ENCODE peak calls at places on chromosomes 1 and 21, in six cellular contexts. V is effector memory CD4-positive, alpha-beta T cell; U is PC-3; Z is brain microvascular endothelial cell; Y is lung; J is lower lobe of right lung. T is an unnamed sample.

GRCh38 chr1:213776974-213777373 is 210.8 kb upstream of the PROX1 start:
- DNase-seq in V (no peak), U (no peak), Z (no peak), Y (peak), J (no peak), T (no peak)

GRCh38 chr1:7470904-7471638 is 300.0 kb upstream of the VAMP3 start:
- DNase-seq in Z (peak), Y (peak), U (peak), V (no peak), J (peak), T (peak)

GRCh38 chr1:25797939-25798338 is 2.1 kb upstream of the SELENON start:
- DNase-seq in Z (no peak), U (peak), J (no peak), V (no peak), Y (no peak), T (no peak)

GRCh38 chr1:39569034-39569433 is 7.6 kb downstream of the PABPC4 start:
- DNase-seq in Y (no peak), U (no peak), Z (no peak), V (no peak), J (no peak), T (no peak)

GRCh38 chr1:15696956-15697521 is 12.9 kb downstream of the PLEKHM2 start:
- DNase-seq in Y (no peak), V (no peak), Z (no peak), J (peak), U (no peak), T (peak)

GRCh38 chr1:245458761-245459174 is 304.0 kb downstream of the KIF26B start:
- DNase-seq in Y (no peak), V (no peak), J (no peak), Z (no peak), U (no peak), T (no peak)

GRCh38 chr21:34499116-34499515 is 12.9 kb downstream of the KCNE1 start:
- DNase-seq in Z (no peak), V (no peak), J (no peak), U (no peak), Y (no peak), T (no peak)

GRCh38 chr1:2003564-2004131 is at the start of gene CFAP74:
- DNase-seq in J (no peak), Y (peak), V (no peak), Z (peak), U (no peak), T (no peak)

GRCh38 chr1:220785166-220786056 is 1.3 kb upstream of the MTARC1 start:
- DNase-seq in V (no peak), J (no peak), U (peak), Y (no peak), Z (no peak), T (no peak)

GRCh38 chr1:154329152-154329521 is 3.8 kb downstream of the ATP8B2 start:
- DNase-seq in V (no peak), J (no peak), Z (peak), Y (no peak), U (no peak), T (no peak)
- H3K27ac ChIP-seq in V (peak), J (peak), Z (no peak), Y (peak), U (no peak), T (no peak)

DNA sequence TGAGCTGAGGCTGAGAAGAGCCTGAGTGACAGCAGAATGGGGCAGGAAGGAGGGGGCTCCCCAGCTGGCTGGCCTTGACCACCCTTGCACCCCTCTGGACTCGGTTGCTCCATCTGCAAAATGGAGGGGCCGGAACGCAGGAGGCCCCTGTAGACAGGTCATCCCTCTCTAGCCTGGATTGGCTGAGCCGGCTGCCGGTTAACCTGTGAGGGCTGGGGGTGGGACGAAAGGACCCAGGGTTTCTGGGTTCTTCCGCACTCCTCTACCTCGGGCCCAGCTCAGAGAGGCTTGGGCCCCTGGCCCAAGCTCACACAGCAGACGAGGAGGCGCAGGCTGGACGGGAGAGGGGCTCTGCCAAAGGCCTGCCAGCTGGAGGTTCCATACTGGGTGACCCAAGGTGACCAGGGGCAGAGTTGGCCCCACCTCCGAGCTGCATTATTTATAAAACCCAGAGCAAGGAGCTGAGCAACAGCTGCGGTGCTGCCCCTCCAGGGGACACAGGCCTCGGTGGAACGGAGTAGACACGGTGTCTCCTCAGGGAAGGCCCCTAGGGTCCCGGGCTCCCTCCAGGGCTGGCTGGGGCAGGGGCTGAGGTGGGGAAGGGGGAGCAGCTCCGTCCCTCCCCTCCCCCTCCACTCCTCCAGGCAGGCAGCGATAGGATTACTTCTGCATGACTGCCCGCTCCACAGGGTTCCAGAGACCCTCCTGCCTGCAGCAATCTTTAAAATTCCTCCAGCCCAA is 11.2 kb downstream of the AHDC1 start:
- DNase-seq in V (no peak), Z (no peak), U (no peak), J (no peak), Y (no peak), T (no peak)
- H3K4me3 ChIP-seq in V (no peak), Z (no peak), U (no peak), J (no peak), Y (no peak), T (no peak)

GRCh38 chr1:17510138-17510537 is 29.4 kb upstream of the ARHGEF10L start:
- DNase-seq in V (no peak), U (no peak), J (no peak), Z (no peak), Y (no peak), T (no peak)

GRCh38 chr1:17507916-17508315 is 31.6 kb upstream of the ARHGEF10L start:
- DNase-seq in Y (no peak), J (no peak), Z (no peak), V (no peak), U (peak), T (no peak)

GRCh38 chr1:17511188-17511587 is 28.3 kb upstream of the ARHGEF10L start:
- DNase-seq in Z (no peak), V (no peak), J (no peak), U (no peak), Y (no peak), T (no peak)

GRCh38 chr1:17513131-17513530 is 26.4 kb upstream of the ARHGEF10L start:
- DNase-seq in Z (no peak), J (no peak), V (no peak), Y (no peak), U (no peak), T (no peak)

GRCh38 chr1:17509320-17509719 is 30.2 kb upstream of the ARHGEF10L start:
- DNase-seq in Y (no peak), V (no peak), Z (no peak), J (no peak), U (no peak), T (no peak)
- H3K27ac ChIP-seq in Y (no peak), V (no peak), Z (no peak), J (no peak), U (no peak), T (no peak)

GRCh38 chr1:161198877-161199431 is at the start of gene ADAMTS4:
- DNase-seq in J (no peak), Y (peak), Z (peak), U (no peak), V (no peak), T (peak)

GRCh38 chr1:161196111-161196510 is 2.7 kb downstream of the ADAMTS4 start:
- DNase-seq in U (no peak), V (no peak), J (no peak), Y (no peak), Z (no peak), T (peak)

GRCh38 chr1:161198206-161198876 is 513 bp downstream of the ADAMTS4 start:
- DNase-seq in V (no peak), Y (no peak), J (no peak), Z (no peak), U (peak), T (peak)

GRCh38 chr1:161196521-161197451 is 2.1 kb downstream of the ADAMTS4 start:
- DNase-seq in Y (no peak), Z (peak), U (no peak), J (no peak), V (no peak), T (peak)

GRCh38 chr1:161197560-161198205 is 1.2 kb downstream of the ADAMTS4 start:
- DNase-seq in Y (no peak), V (no peak), U (no peak), Z (no peak), J (no peak), T (peak)
- H3K4me3 ChIP-seq in Y (peak), V (no peak), U (no peak), Z (peak), J (peak), T (no peak)

GRCh38 chr1:160410412-160411005 is 10.1 kb downstream of the VANGL2 start:
- DNase-seq in J (no peak), Y (no peak), V (no peak), Z (no peak), U (no peak), T (no peak)

GRCh38 chr1:160408864-160409263 is 8.5 kb downstream of the VANGL2 start:
- DNase-seq in U (no peak), Z (no peak), V (no peak), J (no peak), Y (no peak), T (no peak)

GRCh38 chr1:160406131-160406968 is 6.0 kb downstream of the VANGL2 start:
- DNase-seq in Z (no peak), U (peak), J (no peak), Y (no peak), V (no peak), T (no peak)

GRCh38 chr1:160405331-160405877 is 5.0 kb downstream of the VANGL2 start:
- DNase-seq in V (no peak), Z (no peak), Y (no peak), J (no peak), U (no peak), T (no peak)

GRCh38 chr1:160407819-160408801 is 7.7 kb downstream of the VANGL2 start:
- DNase-seq in V (no peak), Y (no peak), J (no peak), U (peak), Z (no peak), T (no peak)
- H3K27ac ChIP-seq in V (no peak), Y (no peak), J (no peak), U (peak), Z (no peak), T (no peak)

GRCh38 chr1:24348196-24348595 is 29.0 kb downstream of the GRHL3 start:
- DNase-seq in Y (no peak), Z (no peak), U (no peak), V (no peak), J (no peak), T (no peak)
- H3K4me3 ChIP-seq in Y (no peak), Z (no peak), U (no peak), V (no peak), J (no peak), T (no peak)

GRCh38 chr1:110310300-110310699 is 28.9 kb upstream of the RBM15 start:
- DNase-seq in Z (no peak), J (no peak), Y (no peak), U (no peak), V (no peak), T (no peak)
- H3K27ac ChIP-seq in Z (no peak), J (no peak), Y (no peak), U (no peak), V (no peak), T (no peak)